ENCODE peak calls at places on chromosomes 2 and 18, in five cellular contexts. L, J, C, G and Z are unnamed samples.
A peak's percentile ranks its signal among the peaks of the same experiment; 100 is the strongest.

GRCh38 chr2:178819992-178820391 is 12.8 kb upstream of the TTN start:
- DNase-seq in L (no peak), J (no peak), C (peak; percentile 36), G (no peak), Z (no peak)

GRCh38 chr2:186422226-186422625 is 63.8 kb upstream of the ZC3H15 start:
- DNase-seq in L (peak; percentile 56), J (no peak), C (peak; percentile 88), G (peak; percentile 98), Z (no peak)

GRCh38 chr18:49562481-49563129 is 748 bp downstream of the LIPG start:
- DNase-seq in L (no peak), J (no peak), C (peak; percentile 45), G (peak; percentile 9), Z (no peak)

GRCh38 chr2:235939471-235939870 is 228.7 kb downstream of the GBX2 start:
- DNase-seq in L (no peak), J (peak; percentile 46), C (peak; percentile 28), G (peak; percentile 43), Z (no peak)

GRCh38 chr2:238655974-238656722 is 191.7 kb upstream of the TWIST2 start:
- DNase-seq in L (no peak), J (no peak), C (no peak), G (no peak), Z (no peak)

GRCh38 chr2:57842531-57842930 is 204.1 kb upstream of the VRK2 start:
- DNase-seq in L (no peak), J (no peak), C (peak; percentile 78), G (peak; percentile 27), Z (no peak)

GRCh38 chr2:40639294-40639693 is 187.4 kb upstream of the SLC8A1 start:
- DNase-seq in L (no peak), J (no peak), C (no peak), G (no peak), Z (no peak)

GRCh38 chr18:24397131-24397693 is 412 bp downstream of the OSBPL1A start:
- DNase-seq in L (no peak), J (no peak), C (peak; percentile 78), G (peak; percentile 89), Z (peak; percentile 40)

GRCh38 chr18:50973367-50974126 is 5.7 kb downstream of the ELAC1 start:
- DNase-seq in L (no peak), J (no peak), C (peak; percentile 45), G (peak; percentile 91), Z (no peak)

GRCh38 chr2:176589956-176590509 is 320.8 kb downstream of the MTX2 start:
- DNase-seq in L (no peak), J (no peak), C (no peak), G (no peak), Z (no peak)

GRCh38 chr18:51561821-51562220 is 364.3 kb upstream of the MEX3C start:
- DNase-seq in L (peak; percentile 60), J (no peak), C (no peak), G (no peak), Z (peak; percentile 24)

GRCh38 chr2:10042301-10043161 is 819 bp upstream of the KLF11 start:
- DNase-seq in L (peak; percentile 93), J (peak; percentile 91), C (peak; percentile 58), G (peak; percentile 89), Z (peak; percentile 88)

GRCh38 chr2:9282713-9283112 is 76.1 kb downstream of the ASAP2 start:
- DNase-seq in L (no peak), J (no peak), C (no peak), G (no peak), Z (no peak)

GRCh38 chr2:174597347-174598047 is at the start of gene WIPF1:
- DNase-seq in L (no peak), J (no peak), C (peak; percentile 86), G (peak; percentile 70), Z (peak; percentile 40)

GRCh38 chr2:172995323-172996244 is 80.1 kb upstream of the MAP3K20 start:
- DNase-seq in L (peak; percentile 50), J (no peak), C (peak; percentile 93), G (peak; percentile 90), Z (peak; percentile 16)

GRCh38 chr2:235217814-235218213 is 266.0 kb downstream of the SH3BP4 start:
- DNase-seq in L (no peak), J (no peak), C (peak; percentile 7), G (peak; percentile 82), Z (no peak)

GRCh38 chr18:11119550-11119949 is 29.8 kb downstream of the PIEZO2 start:
- DNase-seq in L (no peak), J (no peak), C (peak; percentile 9), G (peak; percentile 41), Z (no peak)

GRCh38 chr18:14933049-14933851 is 185.3 kb downstream of the ANKRD30B start:
- DNase-seq in L (no peak), J (no peak), C (no peak), G (no peak), Z (no peak)

GRCh38 chr2:6676776-6677175 is 188.9 kb downstream of the CMPK2 start:
- DNase-seq in L (no peak), J (no peak), C (peak; percentile 71), G (no peak), Z (no peak)

GRCh38 chr2:10009811-10010781 is 33.3 kb upstream of the KLF11 start:
- DNase-seq in L (peak; percentile 95), J (peak; percentile 82), C (peak; percentile 72), G (peak; percentile 57), Z (peak; percentile 90)

GRCh38 chr2:191710411-191710900 is 32.5 kb downstream of the NABP1 start:
- DNase-seq in L (no peak), J (no peak), C (peak; percentile 93), G (peak; percentile 73), Z (no peak)

GRCh38 chr18:39909706-39910105 is 2045.3 kb upstream of the PIK3C3 start:
- DNase-seq in L (no peak), J (no peak), C (peak; percentile 1), G (no peak), Z (no peak)

GRCh38 chr2:290090-290722 is 2.3 kb upstream of the ALKAL2 start:
- DNase-seq in L (peak; percentile 76), J (peak; percentile 86), C (peak; percentile 73), G (peak; percentile 81), Z (peak; percentile 70)

GRCh38 chr2:120526997-120527945 is 181.3 kb downstream of the INHBB start:
- DNase-seq in L (no peak), J (peak; percentile 68), C (no peak), G (no peak), Z (no peak)
- H3K27me3 ChIP-seq in L (peaks cover 5% of the 10 kb centered on the region), J (no peaks in the 10 kb centered on the region), C (peaks cover 56% of the 10 kb centered on the region), G (no peaks in the 10 kb centered on the region), Z (peaks cover 5% of the 10 kb centered on the region)

GRCh38 chr2:215413974-215414373 is 21.9 kb downstream of the FN1 start:
- DNase-seq in L (no peak), J (no peak), C (no peak), G (no peak), Z (no peak)

GRCh38 chr2:215410932-215411285 is 25.0 kb downstream of the FN1 start:
- DNase-seq in L (no peak), J (no peak), C (peak; percentile 98), G (peak; percentile 96), Z (no peak)

GRCh38 chr2:215413484-215413777 is 22.4 kb downstream of the FN1 start:
- DNase-seq in L (no peak), J (no peak), C (no peak), G (no peak), Z (no peak)

GRCh38 chr2:215414674-215415073 is 21.2 kb downstream of the FN1 start:
- DNase-seq in L (no peak), J (no peak), C (no peak), G (no peak), Z (no peak)

DNA sequence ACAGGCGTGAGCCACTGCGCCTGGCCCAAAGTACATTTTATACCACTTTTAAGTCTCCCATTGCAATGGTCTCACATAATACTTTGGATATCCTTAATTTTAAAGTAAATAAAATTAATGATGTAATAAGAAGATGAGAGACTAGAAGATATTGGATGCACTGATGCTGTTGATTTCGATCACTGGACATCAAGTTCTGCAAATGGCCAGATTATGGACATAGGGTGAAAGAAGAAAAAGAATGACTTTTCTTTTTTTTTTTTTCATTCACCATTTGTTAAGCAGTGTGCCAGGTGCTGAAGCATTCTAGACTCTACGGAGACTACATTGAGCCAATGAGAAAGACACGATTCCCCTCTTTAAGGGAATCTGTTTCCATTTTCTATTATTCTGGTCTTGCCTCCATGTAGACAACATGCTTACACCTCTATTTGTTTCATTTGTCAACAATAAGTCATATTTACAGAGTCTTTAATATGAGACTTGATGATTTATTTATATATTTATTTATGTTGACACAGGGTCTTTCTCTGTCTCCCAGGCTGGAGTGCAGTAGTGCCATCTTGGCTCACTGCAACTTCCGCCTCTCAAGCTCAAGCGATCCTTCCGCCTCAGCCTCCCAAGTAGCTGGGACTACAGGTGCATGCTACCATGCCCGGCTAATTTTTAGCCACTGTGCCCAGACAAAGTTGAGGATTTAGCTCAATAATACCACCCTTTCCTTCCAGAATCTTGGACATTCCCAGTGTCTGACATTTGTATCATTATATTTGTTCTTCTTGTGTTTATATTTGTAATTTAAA is 23.7 kb downstream of the FN1 start:
- DNase-seq in L (no peak), J (no peak), C (no peak), G (peak; percentile 34), Z (no peak)
- H3K36me3 ChIP-seq in L (no peaks in the 10 kb centered on the region), J (no peaks in the 10 kb centered on the region), C (peaks cover 23% of the 10 kb centered on the region), G (peaks cover 99% of the 10 kb centered on the region), Z (no peaks in the 10 kb centered on the region)

GRCh38 chr2:202002381-202002780 is 31.3 kb upstream of the FZD7 start:
- DNase-seq in L (no peak), J (no peak), C (no peak), G (no peak), Z (no peak)

GRCh38 chr2:202005272-202005887 is 28.3 kb upstream of the FZD7 start:
- DNase-seq in L (no peak), J (no peak), C (no peak), G (no peak), Z (no peak)

GRCh38 chr2:202009019-202009481 is 24.6 kb upstream of the FZD7 start:
- DNase-seq in L (peak; percentile 71), J (no peak), C (peak; percentile 23), G (peak; percentile 30), Z (no peak)

GRCh38 chr2:202009563-202009962 is 24.1 kb upstream of the FZD7 start:
- DNase-seq in L (no peak), J (no peak), C (no peak), G (no peak), Z (no peak)

DNA sequence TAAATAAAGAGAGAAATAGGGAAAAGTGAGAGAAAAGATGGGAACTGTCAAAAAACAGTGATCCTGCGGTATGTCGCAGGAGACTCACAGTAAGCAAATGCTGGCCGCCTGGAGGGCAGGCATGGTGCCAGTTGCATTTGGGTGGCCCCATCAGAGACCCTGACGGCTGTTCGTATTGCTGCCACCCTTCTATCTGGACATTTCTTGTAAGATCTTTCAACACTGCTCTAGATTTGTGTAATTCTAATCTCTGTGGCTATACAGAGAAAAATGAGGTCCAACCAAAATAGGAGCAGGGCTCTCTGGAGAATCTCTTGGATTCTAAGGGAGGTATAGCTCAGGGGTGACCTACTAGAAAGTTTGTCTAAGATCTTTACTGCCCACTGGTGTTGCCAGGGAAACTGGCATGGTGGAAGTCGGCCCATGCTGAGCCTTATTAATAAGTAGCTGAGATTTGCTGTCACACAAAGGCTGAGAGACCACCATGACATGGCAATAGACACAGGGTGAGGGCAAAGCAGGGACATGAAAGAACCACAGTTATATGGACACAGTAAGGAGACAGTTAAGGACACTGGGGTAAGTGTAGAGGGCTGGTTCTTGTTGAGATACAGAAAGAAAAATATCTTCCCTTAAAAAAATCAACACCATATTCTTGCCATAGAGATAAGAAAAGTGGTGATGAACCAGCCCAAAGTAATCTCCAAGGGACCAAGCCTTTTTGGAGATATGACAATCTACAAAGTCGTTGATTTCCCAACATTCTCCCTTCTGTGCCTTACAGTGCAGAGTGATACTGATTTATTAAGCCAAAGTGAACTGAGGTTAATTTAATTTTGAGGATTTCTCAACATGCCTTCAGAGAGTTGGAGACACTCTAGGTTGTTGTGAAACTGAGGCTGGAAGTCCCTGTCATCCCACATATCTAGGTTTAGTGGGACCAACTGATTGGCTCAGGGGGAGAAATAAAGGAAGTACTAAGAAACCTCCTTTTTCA is 26.3 kb upstream of the FZD7 start:
- DNase-seq in L (no peak), J (no peak), C (no peak), G (peak; percentile 12), Z (peak; percentile 33)
- H3K27ac ChIP-seq in L (peak overlapping the region; percentile 79), J (no peak overlapping the region), C (no peak overlapping the region), G (no peak overlapping the region), Z (no peak overlapping the region)

GRCh38 chr2:26184086-26184485 is 11.2 kb downstream of the GAREM2 start:
- DNase-seq in L (no peak), J (no peak), C (no peak), G (no peak), Z (no peak)
- H3K27me3 ChIP-seq in L (no peaks in the 10 kb centered on the region), J (no peaks in the 10 kb centered on the region), C (no peaks in the 10 kb centered on the region), G (no peaks in the 10 kb centered on the region), Z (no peaks in the 10 kb centered on the region)